ENCODE peak calls at places on chromosomes 2 and 18, in five cellular contexts. T is HepG2, B is IMR-90, X is A549, V is K562. U is an unnamed sample.

GRCh38 chr2:147937744-147938349 is 82.7 kb downstream of the ORC4 start:
- DNase-seq in V (peak; percentile 42), X (peak; percentile 37), B (peak; percentile 40), T (peak; percentile 40), U (peak; percentile 36)

GRCh38 chr2:27737676-27738348 is 33.7 kb upstream of the MRPL33 start:
- DNase-seq in B (peak; percentile 84), X (peak; percentile 62), T (peak; percentile 85), V (no peak), U (no peak)

GRCh38 chr2:108363048-108363899 is 14.5 kb upstream of the SULT1C4 start:
- DNase-seq in T (no peak), X (peak; percentile 47), V (peak; percentile 20), B (no peak), U (no peak)

GRCh38 chr2:104371084-104371483 is 482.8 kb upstream of the POU3F3 start:
- DNase-seq in T (no peak), B (no peak), X (no peak), V (no peak), U (no peak)

GRCh38 chr2:207630491-207630890 is 5.3 kb upstream of the METTL21A start:
- DNase-seq in X (no peak), T (no peak), B (no peak), V (no peak), U (no peak)

GRCh38 chr2:218981390-218982311 is 3.3 kb downstream of the FEV start:
- DNase-seq in X (peak; percentile 34), V (no peak), T (no peak), B (peak; percentile 12), U (no peak)

GRCh38 chr18:38940863-38941531 is 1375.4 kb upstream of the CELF4 start:
- DNase-seq in B (peak; percentile 53), X (peak; percentile 70), T (peak; percentile 57), V (no peak), U (no peak)

GRCh38 chr2:136149011-136149410 is 31.1 kb upstream of the CXCR4 start:
- DNase-seq in X (no peak), V (no peak), B (no peak), T (no peak), U (no peak)

GRCh38 chr2:230738391-230738811 is 25.8 kb downstream of the CAB39 start:
- DNase-seq in X (no peak), T (peak; percentile 35), B (peak; percentile 63), V (no peak), U (no peak)

GRCh38 chr2:37641582-37642111 is 29.8 kb downstream of the CDC42EP3 start:
- DNase-seq in X (no peak), B (peak; percentile 82), V (no peak), T (no peak), U (no peak)

GRCh38 chr18:61731693-61732376 is 161.0 kb downstream of the RNF152 start:
- DNase-seq in X (no peak), V (no peak), T (no peak), B (no peak), U (no peak)

GRCh38 chr2:166802475-166802874 is 85.8 kb upstream of the XIRP2 start:
- DNase-seq in B (no peak), X (no peak), V (no peak), T (no peak), U (no peak)

GRCh38 chr18:79786781-79787526 is 10.8 kb upstream of the KCNG2 start:
- DNase-seq in B (peak; percentile 66), T (no peak), V (no peak), X (no peak), U (no peak)

GRCh38 chr2:221767106-221767878 is 195.2 kb upstream of the EPHA4 start:
- DNase-seq in B (peak; percentile 1), X (no peak), V (no peak), T (no peak), U (no peak)

GRCh38 chr2:152534460-152535131 is 182.7 kb downstream of the PRPF40A start:
- DNase-seq in X (no peak), V (no peak), T (no peak), B (no peak), U (no peak)

GRCh38 chr2:237159006-237159897 is 73.6 kb downstream of the COPS8 start:
- DNase-seq in T (no peak), X (no peak), B (no peak), V (no peak), U (no peak)

GRCh38 chr2:229243880-229244560 is 27.1 kb downstream of the PID1 start:
- DNase-seq in B (peak; percentile 22), T (no peak), V (no peak), X (no peak), U (no peak)

GRCh38 chr2:141554810-141555209 is 576.0 kb downstream of the LRP1B start:
- DNase-seq in T (peak; percentile 18), X (peak; percentile 64), V (no peak), B (peak; percentile 55), U (peak; percentile 33)

GRCh38 chr18:21865043-21865442 is 124.5 kb downstream of the MIB1 start:
- DNase-seq in T (peak; percentile 29), X (no peak), B (peak; percentile 21), V (no peak), U (no peak)

GRCh38 chr18:47983946-47984345 is 53.5 kb upstream of the SMAD2 start:
- DNase-seq in T (no peak), B (no peak), X (no peak), V (no peak), U (no peak)

DNA sequence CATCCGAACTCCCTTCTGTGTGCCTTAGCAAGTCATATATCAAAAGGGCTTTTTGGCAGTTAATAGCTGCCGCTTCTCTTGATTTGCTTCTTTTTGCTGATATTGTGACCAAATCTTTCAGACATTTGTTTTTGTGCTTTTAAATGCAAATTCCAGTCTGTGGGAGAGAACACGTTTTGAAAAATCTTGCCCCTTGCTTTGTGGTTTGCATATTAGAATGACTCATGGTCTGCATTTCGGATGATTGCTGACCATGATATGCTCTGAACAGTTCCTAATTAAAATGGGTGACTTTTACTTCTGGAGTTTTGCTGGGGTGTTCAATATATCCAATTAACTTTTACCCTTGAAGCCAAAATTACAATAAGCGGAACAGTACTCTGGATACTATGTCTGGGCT is 58.3 kb upstream of the ST6GAL2 start:
- DNase-seq in B (peak; percentile 10), X (no peak), T (no peak), V (no peak), U (no peak)
- TF ChIP-seq BHLHE40 in B (no peak), X (no peak), T (no peak), V (no peak), U (no peak)

DNA sequence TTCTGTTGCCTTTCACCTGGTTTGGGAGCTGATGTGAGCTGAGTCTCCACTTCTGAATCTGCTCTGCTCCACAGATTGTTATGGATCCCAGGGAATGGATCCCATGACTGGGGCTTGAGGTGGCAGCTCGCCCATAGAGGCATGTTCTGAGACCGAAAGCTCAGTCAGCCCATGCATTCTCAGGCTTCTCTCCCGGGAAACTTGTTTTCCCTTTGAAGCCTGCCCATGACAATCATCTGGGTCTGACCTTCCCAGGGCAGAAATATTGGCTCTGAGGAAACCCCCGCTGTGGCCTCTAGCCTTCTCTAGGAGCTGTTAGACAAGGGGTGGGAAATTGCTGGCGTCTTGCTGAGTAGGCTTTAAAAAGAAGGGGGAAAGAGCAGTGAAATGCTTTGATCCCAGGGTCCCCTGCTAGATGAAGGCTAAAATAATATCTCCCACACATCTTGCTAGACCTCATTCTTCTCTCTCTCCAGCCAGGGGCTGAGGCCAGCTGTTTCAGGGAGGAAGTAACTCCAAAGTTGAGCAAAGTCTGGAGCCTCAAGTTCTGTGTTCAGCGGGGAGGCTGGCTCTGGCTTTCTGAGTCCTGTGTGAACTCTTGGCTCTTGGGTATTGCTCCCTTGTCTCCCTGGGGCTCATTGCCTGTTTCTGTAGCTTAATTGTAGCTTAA is 2.0 kb downstream of the VAMP8 start:
- DNase-seq in X (no peak), V (no peak), B (no peak), T (no peak), U (no peak)
- TF ChIP-seq BHLHE40 in X (no peak), V (no peak), B (no peak), T (no peak), U (no peak)

GRCh38 chr2:42183775-42184174 is 14.6 kb downstream of the EML4 start:
- DNase-seq in B (no peak), X (no peak), V (no peak), T (no peak), U (no peak)
- TF ChIP-seq BHLHE40 in B (no peak), X (no peak), V (no peak), T (no peak), U (no peak)

GRCh38 chr2:96505231-96505889 is at the start of gene NEURL3:
- DNase-seq in V (no peak), B (peak; percentile 74), T (peak; percentile 75), X (peak; percentile 72), U (no peak)
- TF ChIP-seq BHLHE40 in V (no peak), B (no peak), T (no peak), X (no peak), U (no peak)

DNA sequence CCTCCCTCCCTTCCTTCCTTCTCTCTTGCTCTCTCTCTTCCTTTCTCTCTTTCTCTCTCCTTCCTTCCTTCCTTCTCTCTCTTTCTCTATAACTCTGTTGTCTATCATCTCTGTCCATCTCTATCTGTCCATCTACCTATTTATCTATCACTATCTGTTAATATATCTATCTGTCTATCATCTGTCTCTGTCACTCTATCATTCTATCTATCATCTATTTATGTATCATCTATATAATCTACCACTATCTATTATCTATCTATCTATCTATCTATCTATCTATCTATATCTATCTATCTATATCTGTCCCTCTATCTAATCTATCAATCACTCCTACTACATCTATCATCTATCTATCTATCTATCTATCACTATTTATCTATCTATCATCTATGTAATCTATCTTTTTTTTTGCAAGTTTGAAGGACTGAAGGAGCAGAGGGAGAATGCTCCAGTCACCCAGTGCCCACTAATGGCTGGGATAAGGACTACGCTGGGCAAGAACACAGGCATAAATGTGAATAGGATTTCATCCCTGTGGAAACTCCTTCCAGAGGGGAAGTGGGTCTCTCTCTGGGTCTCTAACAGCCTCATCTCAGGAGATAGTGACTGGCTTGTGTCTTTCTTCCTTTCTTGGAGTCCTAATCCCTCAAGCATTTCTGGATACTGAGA is 427.0 kb downstream of the LPIN1 start:
- DNase-seq in B (peak; percentile 20), V (no peak), X (no peak), T (no peak), U (no peak)
- TF ChIP-seq BHLHE40 in B (no peak), V (no peak), X (no peak), T (no peak), U (no peak)

DNA sequence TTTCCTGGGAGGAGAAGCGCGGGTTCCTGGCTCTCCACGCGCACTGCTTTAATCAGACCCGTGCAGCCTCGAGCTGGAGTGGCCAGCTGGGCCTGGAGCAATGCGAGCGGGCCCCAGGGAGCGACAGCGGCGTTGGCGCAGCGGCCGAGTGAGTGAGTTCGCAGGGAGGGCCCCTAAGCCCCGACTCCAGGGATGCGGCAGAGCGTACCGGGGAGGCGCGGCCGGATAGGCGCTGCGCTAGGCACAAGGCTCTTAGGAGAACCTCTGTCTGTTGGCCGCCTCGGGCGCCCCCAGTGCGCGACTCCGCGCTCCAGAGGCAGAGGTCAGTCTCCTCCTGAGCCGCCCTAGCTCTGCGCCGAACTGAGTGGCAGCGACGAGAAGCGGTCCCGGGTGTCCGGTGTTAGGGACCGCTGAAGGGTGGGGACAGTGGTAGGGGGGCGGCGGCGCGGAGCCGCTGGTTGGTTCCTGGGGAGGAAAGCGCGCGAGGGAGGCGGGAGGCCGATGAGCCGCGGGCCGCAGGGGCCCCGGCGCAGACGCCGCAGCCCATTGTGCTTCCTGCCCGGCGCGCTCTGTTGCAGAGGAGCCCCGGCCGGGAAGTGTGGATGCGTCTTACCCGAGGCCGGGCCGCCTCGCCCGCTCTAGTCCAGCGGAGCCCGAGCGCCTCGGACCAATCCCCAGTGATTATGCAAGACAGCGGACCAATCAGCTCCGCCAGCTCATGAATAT is 410 bp upstream of the DLX1 start:
- DNase-seq in B (peak; percentile 96), T (peak; percentile 92), X (peak; percentile 93), V (peak; percentile 94), U (peak; percentile 88)
- TF ChIP-seq BHLHE40 in B (no peak), T (no peak), X (no peak), V (peak; percentile 64), U (no peak)

U was measured in HEK293T.